ENCODE peak calls at places on chromosome 18, in four cellular contexts. F, A, V and N are unnamed samples.

GRCh38 chr18:8659609-8660242 is 45.6 kb upstream of the MTCL1 start:
- DNase-seq in A (no peak), F (no peak), V (no peak), N (no peak)

GRCh38 chr18:27413495-27414401 is 228.6 kb upstream of the CHST9 start:
- DNase-seq in F (peak; percentile 35), A (no peak), V (no peak), N (peak; percentile 66)

GRCh38 chr18:30386624-30387023 is 655.9 kb downstream of the DSC3 start:
- DNase-seq in A (no peak), F (no peak), V (no peak), N (no peak)

GRCh38 chr18:55794288-55795052 is 206.5 kb upstream of the TCF4 start:
- DNase-seq in F (no peak), V (no peak), A (no peak), N (no peak)

GRCh38 chr18:41767960-41768359 is 187.1 kb upstream of the PIK3C3 start:
- DNase-seq in A (no peak), V (no peak), F (no peak), N (no peak)

GRCh38 chr18:2555895-2556294 is 15.4 kb downstream of the METTL4 start:
- DNase-seq in F (no peak), A (no peak), V (no peak), N (no peak)

GRCh38 chr18:41372266-41372665 is 582.8 kb upstream of the PIK3C3 start:
- DNase-seq in V (no peak), F (no peak), A (no peak), N (no peak)

GRCh38 chr18:65235966-65236634 is 514.7 kb upstream of the CDH7 start:
- DNase-seq in F (no peak), V (no peak), A (no peak), N (no peak)

GRCh38 chr18:23283933-23284430 is 148.7 kb downstream of the CABLES1 start:
- DNase-seq in A (no peak), V (no peak), F (no peak), N (no peak)

GRCh38 chr18:47203626-47204464 is 27.7 kb upstream of the IER3IP1 start:
- DNase-seq in A (no peak), V (no peak), F (no peak), N (no peak)

GRCh38 chr18:45251236-45251635 is 364.0 kb upstream of the SLC14A2 start:
- DNase-seq in F (no peak), A (no peak), V (no peak), N (no peak)

GRCh38 chr18:45793295-45793965 is 32.0 kb upstream of the SIGLEC15 start:
- DNase-seq in F (no peak), A (no peak), V (peak; percentile 67), N (no peak)

GRCh38 chr18:8348051-8348450 is 261.2 kb upstream of the RAB12 start:
- DNase-seq in V (no peak), F (no peak), A (no peak), N (no peak)

GRCh38 chr18:10055125-10055750 is 141.4 kb downstream of the VAPA start:
- DNase-seq in A (no peak), F (no peak), V (no peak), N (no peak)

GRCh38 chr18:9092665-9093064 is 9.8 kb upstream of the NDUFV2 start:
- DNase-seq in A (no peak), F (no peak), V (no peak), N (no peak)

GRCh38 chr18:9218052-9218451 is 81.5 kb downstream of the ANKRD12 start:
- DNase-seq in F (peak; percentile 6), V (no peak), A (no peak), N (no peak)

GRCh38 chr18:8400825-8401224 is 208.4 kb upstream of the RAB12 start:
- DNase-seq in V (no peak), A (no peak), F (no peak), N (no peak)

GRCh38 chr18:73869182-73869581 is 278.5 kb downstream of the FBXO15 start:
- DNase-seq in A (no peak), F (no peak), V (no peak), N (no peak)

GRCh38 chr18:54769526-54770464 is 58.5 kb upstream of the RAB27B start:
- DNase-seq in F (no peak), V (no peak), A (no peak), N (no peak)

GRCh38 chr18:24602156-24602555 is 141.7 kb downstream of the HRH4 start:
- DNase-seq in V (no peak), F (no peak), A (no peak), N (no peak)

GRCh38 chr18:9434240-9434701 is 41.0 kb upstream of the RALBP1 start:
- DNase-seq in F (no peak), A (no peak), V (no peak), N (no peak)

DNA sequence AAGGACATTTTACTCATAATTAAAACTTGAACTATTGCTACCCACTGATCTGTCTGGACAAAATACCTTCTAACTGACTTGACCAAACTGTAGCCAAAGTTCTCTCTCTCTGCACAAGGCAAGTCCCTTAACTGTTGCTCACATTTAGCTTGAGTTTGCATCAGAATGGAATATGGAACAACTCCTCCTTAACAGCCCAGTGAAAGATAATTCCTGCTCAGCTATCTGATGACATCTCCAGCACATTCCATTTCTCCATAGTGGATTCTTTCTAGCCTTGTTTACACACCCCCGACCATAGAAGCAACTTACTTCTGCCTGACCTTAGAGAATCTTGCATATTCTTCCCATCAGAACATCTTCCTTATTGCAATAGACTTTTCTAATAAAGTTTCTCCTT is 317.2 kb upstream of the CDH2 start:
- DNase-seq in F (no peak), A (no peak), V (no peak), N (no peak)
- H3K27ac ChIP-seq in F (no peak overlapping the region), A (no peak overlapping the region), V (no peak overlapping the region), N (no peak overlapping the region)

DNA sequence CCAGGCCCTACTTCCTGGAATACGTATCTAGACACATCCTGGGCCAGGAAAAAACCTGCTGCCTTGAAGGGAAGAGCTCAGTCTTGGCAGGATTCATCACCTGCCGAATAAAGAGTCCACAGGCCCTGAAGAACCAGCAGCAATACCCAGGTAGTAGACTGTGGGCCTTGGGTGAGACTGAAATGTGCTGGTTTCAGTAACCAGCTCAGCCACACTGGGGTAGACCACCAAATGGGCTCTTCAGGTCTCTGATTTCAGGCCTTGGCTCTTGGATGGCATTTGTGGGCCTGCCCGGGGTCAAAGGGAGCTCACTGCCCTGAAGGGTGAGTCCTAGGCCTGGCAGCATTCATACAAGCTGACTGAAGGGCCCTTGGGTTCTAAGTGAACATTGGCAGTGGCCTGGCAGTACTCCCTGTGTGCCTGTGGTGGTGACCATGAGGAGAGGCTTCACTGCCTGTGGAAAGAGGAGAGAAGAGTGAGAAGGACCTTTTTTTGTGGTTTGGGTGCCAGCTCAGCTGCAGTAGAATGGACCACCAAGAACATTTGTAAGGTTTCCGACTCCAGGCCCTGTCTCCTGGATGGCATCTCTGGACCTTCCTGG is 175.1 kb downstream of the ANKRD30B start:
- DNase-seq in F (no peak), V (no peak), A (no peak), N (peak; percentile 40)
- H3K9me3 ChIP-seq in F (no peaks in the 10 kb centered on the region), V (no peaks in the 10 kb centered on the region), A (no peaks in the 10 kb centered on the region), N (no peaks in the 10 kb centered on the region)

DNA sequence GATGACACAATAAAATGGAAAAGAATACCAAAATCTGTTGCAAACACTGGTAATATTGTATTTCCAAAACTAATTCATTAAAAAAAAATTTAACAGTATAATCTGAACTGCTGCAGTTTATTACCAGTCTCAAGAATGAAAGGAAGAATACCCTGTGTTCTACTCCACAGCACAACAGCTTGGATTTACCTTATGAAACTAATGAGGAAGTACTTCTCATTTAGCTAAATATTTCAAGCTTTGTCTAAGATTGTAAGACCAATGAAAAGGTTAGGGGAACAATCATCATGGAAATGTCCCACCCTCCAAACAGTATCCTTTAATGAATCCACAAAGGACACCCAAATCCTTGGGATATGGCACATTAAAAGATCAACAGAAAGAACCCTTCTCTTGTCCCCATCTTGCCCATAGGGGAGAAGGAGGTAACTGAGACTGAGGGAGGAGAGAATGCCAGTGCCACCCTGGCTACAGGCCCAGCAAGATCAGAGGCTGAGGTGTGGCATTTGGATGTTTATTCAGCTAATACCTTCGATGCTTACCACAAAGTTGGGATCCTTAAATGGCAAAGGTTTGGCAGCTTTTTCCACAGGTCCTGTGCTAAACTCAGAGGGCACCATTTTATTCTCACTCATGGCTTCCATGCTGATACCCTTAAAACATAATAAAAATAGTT is 17.7 kb downstream of the INO80C start:
- DNase-seq in F (no peak), A (no peak), V (no peak), N (no peak)
- H3K27ac ChIP-seq in F (no peak overlapping the region), A (no peak overlapping the region), V (no peak overlapping the region), N (no peak overlapping the region)

GRCh38 chr18:57296336-57296735 is 56.0 kb upstream of the ST8SIA3 start:
- DNase-seq in F (no peak), V (no peak), A (no peak), N (no peak)
- H3K9me3 ChIP-seq in F (no peaks in the 10 kb centered on the region), V (no peaks in the 10 kb centered on the region), A (no peaks in the 10 kb centered on the region), N (no peaks in the 10 kb centered on the region)

GRCh38 chr18:35642802-35643201 is 61.3 kb downstream of the GALNT1 start:
- DNase-seq in A (no peak), F (no peak), V (no peak), N (no peak)
- H3K27ac ChIP-seq in A (no peak overlapping the region), F (no peak overlapping the region), V (no peak overlapping the region), N (no peak overlapping the region)

DNA sequence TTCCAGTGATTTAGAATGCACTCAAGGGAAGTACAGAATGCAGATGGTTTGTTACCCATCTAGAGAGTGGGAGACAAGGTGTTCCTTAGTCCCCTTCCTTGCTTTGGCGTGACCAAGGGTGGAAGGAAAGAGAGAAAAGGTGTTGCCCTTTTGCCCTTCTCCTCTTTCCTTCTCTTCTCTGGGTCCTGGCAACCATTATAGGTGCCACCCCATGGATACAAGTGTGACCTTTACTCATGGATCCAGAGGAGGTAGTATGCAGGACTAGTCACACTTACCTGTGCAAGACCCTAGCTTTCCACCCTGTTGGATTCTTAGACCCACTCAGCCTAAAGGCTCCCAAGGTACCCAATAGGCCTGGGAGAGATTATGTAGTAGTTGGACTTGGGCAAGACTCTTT is 11.6 kb upstream of the RBFA start:
- DNase-seq in F (no peak), A (no peak), V (no peak), N (no peak)
- H3K9me3 ChIP-seq in F (peaks cover 93% of the 10 kb centered on the region), A (peaks cover 81% of the 10 kb centered on the region), V (peaks cover 92% of the 10 kb centered on the region), N (peaks cover 88% of the 10 kb centered on the region)